ENCODE peak calls at places on chromosomes 3 and 15, in eight cellular contexts. Z is BJ, X is cardiac fibroblast, K is bronchial epithelial cell, Q is mesendoderm, W is A673, R is HepG2, A is GM23338. O is an unnamed sample.
A peak's percentile ranks its signal among the peaks of the same experiment; 100 is the strongest.

GRCh38 chr3:70359711-70360110 is 47.3 kb upstream of the MDFIC2 start:
- DNase-seq in Q (no peak), A (no peak), R (no peak), X (no peak), Z (no peak), K (no peak), W (no peak), O (no peak)

GRCh38 chr15:69982037-69982436 is 115.7 kb downstream of the TLE3 start:
- DNase-seq in Z (no peak), K (no peak), X (no peak), A (no peak), R (no peak), Q (no peak), W (no peak), O (no peak)

GRCh38 chr15:70521576-70522322 is 241.6 kb downstream of the UACA start:
- DNase-seq in R (no peak), Q (no peak), K (no peak), W (no peak), A (no peak), X (no peak), Z (no peak), O (no peak)

GRCh38 chr3:130894130-130894872 is 417 bp downstream of the ATP2C1 start:
- DNase-seq in Z (no peak), A (peak; percentile 61), Q (no peak), X (peak; percentile 29), R (peak; percentile 2), W (peak; percentile 40), K (no peak), O (peak; percentile 56)

GRCh38 chr15:75067123-75067854 is 43.9 kb downstream of the PPCDC start:
- DNase-seq in A (no peak), W (no peak), Q (no peak), R (no peak), K (peak; percentile 80), Z (no peak), X (peak; percentile 52), O (no peak)

GRCh38 chr3:194272861-194273266 is 78.3 kb downstream of the CPN2 start:
- DNase-seq in R (no peak), W (peak; percentile 39), A (no peak), K (no peak), X (peak; percentile 19), Q (no peak), Z (peak; percentile 56), O (no peak)

GRCh38 chr3:10772230-10773161 is 43.5 kb upstream of the SLC6A11 start:
- DNase-seq in K (peak; percentile 70), Z (no peak), W (no peak), R (peak; percentile 52), Q (peak; percentile 71), X (no peak), A (peak; percentile 85), O (peak; percentile 29)

GRCh38 chr3:106750092-106750491 is 627.1 kb upstream of the CCDC54 start:
- DNase-seq in A (no peak), Q (peak; percentile 95), W (peak; percentile 73), Z (no peak), X (no peak), R (no peak), K (no peak), O (no peak)

GRCh38 chr3:143455480-143455879 is 335.9 kb downstream of the CHST2 start:
- DNase-seq in K (no peak), Q (no peak), W (no peak), X (no peak), A (no peak), Z (no peak), R (no peak), O (no peak)

GRCh38 chr15:101359365-101359947 is 64.4 kb upstream of the SNRPA1 start:
- DNase-seq in K (peak; percentile 93), Q (no peak), R (no peak), X (no peak), W (no peak), A (no peak), Z (no peak), O (no peak)

GRCh38 chr3:115325539-115325938 is 178.5 kb upstream of the ZBTB20 start:
- DNase-seq in X (peak; percentile 55), Z (no peak), K (peak; percentile 44), R (peak; percentile 5), W (peak; percentile 45), Q (peak; percentile 76), A (peak; percentile 90), O (peak; percentile 66)

GRCh38 chr15:68208641-68209240 is 3.6 kb upstream of the CALML4 start:
- DNase-seq in Q (no peak), W (no peak), X (no peak), R (no peak), K (no peak), A (no peak), Z (no peak), O (no peak)

GRCh38 chr15:29064731-29065130 is 179.0 kb downstream of the APBA2 start:
- DNase-seq in K (no peak), Q (no peak), W (no peak), A (no peak), R (no peak), Z (no peak), X (no peak), O (no peak)

GRCh38 chr3:71191031-71191482 is 392.5 kb downstream of the FOXP1 start:
- DNase-seq in Z (no peak), W (no peak), X (no peak), A (no peak), K (peak; percentile 15), R (peak; percentile 43), Q (no peak), O (no peak)

GRCh38 chr15:42194502-42194901 is 13.6 kb downstream of the VPS39 start:
- DNase-seq in K (peak; percentile 82), W (no peak), Q (peak; percentile 39), Z (no peak), A (no peak), R (peak; percentile 82), X (peak; percentile 53), O (no peak)

GRCh38 chr3:171038342-171038741 is 11.8 kb upstream of the SLC2A2 start:
- DNase-seq in K (peak; percentile 8), X (peak; percentile 41), A (no peak), Z (no peak), Q (no peak), R (no peak), W (peak; percentile 9), O (no peak)

GRCh38 chr15:74622758-74623157 is 7.1 kb downstream of the CLK3 start:
- DNase-seq in X (no peak), A (no peak), Z (no peak), W (no peak), K (no peak), Q (no peak), R (no peak), O (no peak)

GRCh38 chr15:83206387-83206970 is 1.1 kb downstream of the HDGFL3 start:
- DNase-seq in Z (no peak), K (no peak), X (peak; percentile 11), W (peak; percentile 17), A (peak; percentile 35), R (no peak), Q (peak; percentile 40), O (no peak)

GRCh38 chr3:132342183-132342582 is 25.0 kb downstream of the ACP3 start:
- DNase-seq in X (peak; percentile 67), R (no peak), A (peak; percentile 40), K (peak; percentile 52), W (peak; percentile 35), Z (no peak), Q (peak; percentile 27), O (no peak)

GRCh38 chr3:128485283-128486156 is 7.5 kb downstream of the GATA2 start:
- DNase-seq in A (no peak), W (no peak), Q (no peak), K (no peak), X (no peak), Z (no peak), R (no peak), O (no peak)
- H3K4me3 ChIP-seq in A (peak overlapping the region; percentile 72), W (no peak overlapping the region), Q (no peak overlapping the region), K (no peak overlapping the region), X (peak overlapping the region; percentile 71), Z (peak overlapping the region; percentile 91), R (no peak overlapping the region), O (peak overlapping the region; percentile 77)

DNA sequence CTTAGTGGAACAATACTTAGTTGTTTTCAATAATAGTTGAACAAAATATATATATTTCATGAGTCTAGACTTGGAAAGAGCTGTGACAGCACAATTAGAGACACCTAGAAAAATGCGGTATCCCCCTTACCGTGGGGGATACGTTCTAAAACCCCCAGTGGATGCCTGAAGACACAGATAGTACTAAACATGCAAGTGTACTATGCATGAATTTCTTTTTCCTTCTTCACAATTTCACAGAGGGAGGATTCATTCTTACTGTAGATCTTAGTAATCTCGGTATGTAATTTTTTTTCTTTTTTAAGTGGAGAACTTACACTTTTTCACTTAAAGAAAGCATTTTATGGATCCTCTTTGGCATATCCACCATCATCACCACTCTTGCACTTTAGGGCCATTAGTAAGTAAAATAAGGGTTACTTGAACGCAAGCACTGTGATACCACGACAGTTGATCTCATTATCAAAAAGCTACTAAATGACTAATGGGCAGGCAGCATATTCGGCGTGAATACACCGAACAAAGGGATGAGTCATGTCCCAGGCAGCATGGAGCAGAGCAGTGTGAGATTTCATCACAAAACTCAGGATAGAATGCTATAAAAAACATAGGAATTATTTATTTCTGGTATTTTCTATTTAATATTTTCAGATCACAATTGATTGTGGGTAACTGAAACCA is 72.3 kb upstream of the ZNF280D start:
- DNase-seq in A (no peak), K (peak; percentile 89), Z (peak; percentile 30), R (no peak), X (peak; percentile 87), Q (peak; percentile 88), W (peak; percentile 90), O (no peak)
- H3K4me3 ChIP-seq in A (no peak overlapping the region), K (no peak overlapping the region), Z (no peak overlapping the region), R (no peak overlapping the region), X (peak overlapping the region; percentile 32), Q (no peak overlapping the region), W (peak overlapping the region; percentile 18), O (no peak overlapping the region)

DNA sequence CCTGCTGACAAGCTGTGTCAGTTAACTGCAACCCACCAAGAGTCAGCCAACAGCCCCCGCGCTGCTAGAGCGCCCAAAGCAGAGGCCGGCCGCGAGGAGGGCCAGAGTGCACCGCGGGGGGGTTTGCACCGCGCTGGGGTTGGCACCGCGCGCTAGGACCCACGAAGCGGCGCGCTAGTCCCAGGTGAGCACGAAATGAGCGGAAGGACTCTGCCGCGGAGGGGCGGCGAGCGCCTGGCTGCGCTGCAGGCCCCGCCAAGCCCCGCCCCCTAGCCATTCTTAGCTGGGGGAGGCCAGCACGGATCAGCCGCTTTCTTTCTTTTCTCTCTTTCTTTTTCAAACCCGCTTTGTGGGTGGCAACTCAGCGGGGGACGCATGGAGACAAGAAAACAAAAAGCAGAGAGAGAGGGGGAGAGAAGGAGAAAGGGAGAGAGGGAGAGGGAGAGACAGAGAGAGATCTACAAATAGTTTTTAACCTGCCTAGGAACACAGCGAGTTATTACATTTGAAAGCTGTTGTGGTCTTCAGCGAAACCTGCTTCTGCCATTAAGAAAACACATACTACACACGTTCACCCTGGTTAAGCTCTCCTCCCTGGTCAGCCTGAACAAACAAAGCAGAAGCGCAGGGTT is 6.9 kb upstream of the FOXB1 start:
- DNase-seq in Q (peak; percentile 41), K (no peak), A (peak; percentile 98), X (no peak), R (no peak), W (no peak), Z (no peak), O (peak; percentile 72)
- H3K4me3 ChIP-seq in Q (no peak overlapping the region), K (no peak overlapping the region), A (peak overlapping the region; percentile 82), X (no peak overlapping the region), R (no peak overlapping the region), W (peak overlapping the region; percentile 5), Z (no peak overlapping the region), O (peak overlapping the region; percentile 8)

GRCh38 chr3:119695480-119695879 is 7.3 kb upstream of the CFAP91 start:
- DNase-seq in K (no peak), Q (peak; percentile 22), Z (no peak), A (peak; percentile 47), R (no peak), X (peak; percentile 17), W (peak; percentile 33), O (no peak)

GRCh38 chr3:119690043-119690656 is 12.7 kb upstream of the CFAP91 start:
- DNase-seq in W (peak; percentile 54), A (peak; percentile 68), Q (peak; percentile 30), Z (no peak), R (peak; percentile 18), K (peak; percentile 40), X (peak; percentile 45), O (peak; percentile 32)
- H3K4me3 ChIP-seq in W (no peak overlapping the region), A (no peak overlapping the region), Q (no peak overlapping the region), Z (no peak overlapping the region), R (no peak overlapping the region), K (no peak overlapping the region), X (no peak overlapping the region), O (no peak overlapping the region)